ENCODE peak calls at places on chromosomes 16 and 17, in six cellular contexts. One of them, this sample, is unnamed.

GRCh38 chr17:64216385-64217248 is 46.4 kb downstream of the TEX2 start:
- DNase-seq in fibroblast of the aortic adventitia: peak; percentile 82
- DNase-seq in HFF-Myc: no peak
- DNase-seq in tibial nerve: no peak
- DNase-seq in stimulated activated CD8-positive, alpha-beta memory T cell treated with anti-CD3 and anti-CD28 coated beads, Interleukin-4, amount 100 ng/mL, for 1 hour: no peak
- DNase-seq in activated gamma-delta T cell treated with anti-CD3 and anti-CD28 coated beads, Interleukin-2, amount 50 U/mL, for 16 hours: no peak
- DNase-seq in this sample: no peak

GRCh38 chr16:86966781-86967180 is 350.4 kb downstream of the C16orf95 start:
- DNase-seq in fibroblast of the aortic adventitia: no peak
- DNase-seq in activated gamma-delta T cell treated with anti-CD3 and anti-CD28 coated beads, Interleukin-2, amount 50 U/mL, for 16 hours: no peak
- DNase-seq in HFF-Myc: no peak
- DNase-seq in tibial nerve: no peak
- DNase-seq in stimulated activated CD8-positive, alpha-beta memory T cell treated with anti-CD3 and anti-CD28 coated beads, Interleukin-4, amount 100 ng/mL, for 1 hour: no peak
- DNase-seq in this sample: no peak

GRCh38 chr17:44311562-44312181 is 3.3 kb downstream of the RUNDC3A start:
- DNase-seq in stimulated activated CD8-positive, alpha-beta memory T cell treated with anti-CD3 and anti-CD28 coated beads, Interleukin-4, amount 100 ng/mL, for 1 hour: no peak
- DNase-seq in fibroblast of the aortic adventitia: no peak
- DNase-seq in HFF-Myc: no peak
- DNase-seq in tibial nerve: no peak
- DNase-seq in activated gamma-delta T cell treated with anti-CD3 and anti-CD28 coated beads, Interleukin-2, amount 50 U/mL, for 16 hours: no peak
- DNase-seq in this sample: no peak

GRCh38 chr17:6524520-6524919 is 31.8 kb downstream of the PITPNM3 start:
- DNase-seq in activated gamma-delta T cell treated with anti-CD3 and anti-CD28 coated beads, Interleukin-2, amount 50 U/mL, for 16 hours: no peak
- DNase-seq in HFF-Myc: no peak
- DNase-seq in stimulated activated CD8-positive, alpha-beta memory T cell treated with anti-CD3 and anti-CD28 coated beads, Interleukin-4, amount 100 ng/mL, for 1 hour: no peak
- DNase-seq in fibroblast of the aortic adventitia: no peak
- DNase-seq in tibial nerve: no peak
- DNase-seq in this sample: no peak

GRCh38 chr17:45848868-45849535 is 4.3 kb downstream of the SPPL2C start:
- DNase-seq in stimulated activated CD8-positive, alpha-beta memory T cell treated with anti-CD3 and anti-CD28 coated beads, Interleukin-4, amount 100 ng/mL, for 1 hour: no peak
- DNase-seq in activated gamma-delta T cell treated with anti-CD3 and anti-CD28 coated beads, Interleukin-2, amount 50 U/mL, for 16 hours: no peak
- DNase-seq in HFF-Myc: no peak
- DNase-seq in fibroblast of the aortic adventitia: peak; percentile 7
- DNase-seq in tibial nerve: no peak
- DNase-seq in this sample: no peak

GRCh38 chr17:54944796-54945195 is 23.7 kb downstream of the COX11 start:
- DNase-seq in tibial nerve: no peak
- DNase-seq in stimulated activated CD8-positive, alpha-beta memory T cell treated with anti-CD3 and anti-CD28 coated beads, Interleukin-4, amount 100 ng/mL, for 1 hour: no peak
- DNase-seq in fibroblast of the aortic adventitia: peak; percentile 11
- DNase-seq in activated gamma-delta T cell treated with anti-CD3 and anti-CD28 coated beads, Interleukin-2, amount 50 U/mL, for 16 hours: no peak
- DNase-seq in HFF-Myc: no peak
- DNase-seq in this sample: no peak

GRCh38 chr17:38881600-38882191 is 11.8 kb downstream of the LASP1 start:
- DNase-seq in stimulated activated CD8-positive, alpha-beta memory T cell treated with anti-CD3 and anti-CD28 coated beads, Interleukin-4, amount 100 ng/mL, for 1 hour: no peak
- DNase-seq in activated gamma-delta T cell treated with anti-CD3 and anti-CD28 coated beads, Interleukin-2, amount 50 U/mL, for 16 hours: no peak
- DNase-seq in fibroblast of the aortic adventitia: peak; percentile 90
- DNase-seq in HFF-Myc: no peak
- DNase-seq in tibial nerve: peak; percentile 62
- DNase-seq in this sample: no peak

GRCh38 chr16:89241187-89242003 is 23.9 kb downstream of the ZNF778 start:
- DNase-seq in tibial nerve: peak; percentile 40
- DNase-seq in HFF-Myc: peak; percentile 26
- DNase-seq in activated gamma-delta T cell treated with anti-CD3 and anti-CD28 coated beads, Interleukin-2, amount 50 U/mL, for 16 hours: peak; percentile 70
- DNase-seq in stimulated activated CD8-positive, alpha-beta memory T cell treated with anti-CD3 and anti-CD28 coated beads, Interleukin-4, amount 100 ng/mL, for 1 hour: peak; percentile 52
- DNase-seq in fibroblast of the aortic adventitia: peak; percentile 88
- DNase-seq in this sample: peak; percentile 27

GRCh38 chr17:32283745-32284207 is 18.1 kb downstream of the RHBDL3 start:
- DNase-seq in tibial nerve: no peak
- DNase-seq in stimulated activated CD8-positive, alpha-beta memory T cell treated with anti-CD3 and anti-CD28 coated beads, Interleukin-4, amount 100 ng/mL, for 1 hour: no peak
- DNase-seq in activated gamma-delta T cell treated with anti-CD3 and anti-CD28 coated beads, Interleukin-2, amount 50 U/mL, for 16 hours: no peak
- DNase-seq in HFF-Myc: no peak
- DNase-seq in fibroblast of the aortic adventitia: peak; percentile 56
- DNase-seq in this sample: no peak

GRCh38 chr17:42842286-42842685 is 2.1 kb upstream of the AOC2 start:
- DNase-seq in tibial nerve: no peak
- DNase-seq in activated gamma-delta T cell treated with anti-CD3 and anti-CD28 coated beads, Interleukin-2, amount 50 U/mL, for 16 hours: no peak
- DNase-seq in HFF-Myc: no peak
- DNase-seq in fibroblast of the aortic adventitia: peak; percentile 50
- DNase-seq in stimulated activated CD8-positive, alpha-beta memory T cell treated with anti-CD3 and anti-CD28 coated beads, Interleukin-4, amount 100 ng/mL, for 1 hour: no peak
- DNase-seq in this sample: no peak

GRCh38 chr16:48203974-48204824 is 39.9 kb upstream of the LONP2 start:
- DNase-seq in HFF-Myc: no peak
- DNase-seq in tibial nerve: no peak
- DNase-seq in stimulated activated CD8-positive, alpha-beta memory T cell treated with anti-CD3 and anti-CD28 coated beads, Interleukin-4, amount 100 ng/mL, for 1 hour: no peak
- DNase-seq in activated gamma-delta T cell treated with anti-CD3 and anti-CD28 coated beads, Interleukin-2, amount 50 U/mL, for 16 hours: no peak
- DNase-seq in fibroblast of the aortic adventitia: no peak
- DNase-seq in this sample: no peak

GRCh38 chr17:6327007-6327406 is 107.9 kb downstream of the AIPL1 start:
- DNase-seq in stimulated activated CD8-positive, alpha-beta memory T cell treated with anti-CD3 and anti-CD28 coated beads, Interleukin-4, amount 100 ng/mL, for 1 hour: no peak
- DNase-seq in activated gamma-delta T cell treated with anti-CD3 and anti-CD28 coated beads, Interleukin-2, amount 50 U/mL, for 16 hours: no peak
- DNase-seq in HFF-Myc: no peak
- DNase-seq in tibial nerve: no peak
- DNase-seq in fibroblast of the aortic adventitia: no peak
- DNase-seq in this sample: no peak

GRCh38 chr17:40070895-40071719 is 8.3 kb downstream of the THRA start:
- DNase-seq in HFF-Myc: no peak
- DNase-seq in tibial nerve: peak; percentile 72
- DNase-seq in activated gamma-delta T cell treated with anti-CD3 and anti-CD28 coated beads, Interleukin-2, amount 50 U/mL, for 16 hours: no peak
- DNase-seq in fibroblast of the aortic adventitia: no peak
- DNase-seq in stimulated activated CD8-positive, alpha-beta memory T cell treated with anti-CD3 and anti-CD28 coated beads, Interleukin-4, amount 100 ng/mL, for 1 hour: no peak
- DNase-seq in this sample: no peak

GRCh38 chr16:79805621-79806020 is 205.1 kb upstream of the MAF start:
- DNase-seq in HFF-Myc: no peak
- DNase-seq in stimulated activated CD8-positive, alpha-beta memory T cell treated with anti-CD3 and anti-CD28 coated beads, Interleukin-4, amount 100 ng/mL, for 1 hour: no peak
- DNase-seq in activated gamma-delta T cell treated with anti-CD3 and anti-CD28 coated beads, Interleukin-2, amount 50 U/mL, for 16 hours: no peak
- DNase-seq in fibroblast of the aortic adventitia: no peak
- DNase-seq in tibial nerve: no peak
- DNase-seq in this sample: no peak

GRCh38 chr16:6725634-6726331 is 606.9 kb upstream of the RBFOX1 start:
- DNase-seq in tibial nerve: no peak
- DNase-seq in stimulated activated CD8-positive, alpha-beta memory T cell treated with anti-CD3 and anti-CD28 coated beads, Interleukin-4, amount 100 ng/mL, for 1 hour: no peak
- DNase-seq in HFF-Myc: no peak
- DNase-seq in activated gamma-delta T cell treated with anti-CD3 and anti-CD28 coated beads, Interleukin-2, amount 50 U/mL, for 16 hours: no peak
- DNase-seq in fibroblast of the aortic adventitia: no peak
- DNase-seq in this sample: peak; percentile 21

GRCh38 chr16:50737420-50737959 is 4.4 kb upstream of the CYLD start:
- DNase-seq in activated gamma-delta T cell treated with anti-CD3 and anti-CD28 coated beads, Interleukin-2, amount 50 U/mL, for 16 hours: no peak
- DNase-seq in fibroblast of the aortic adventitia: peak; percentile 20
- DNase-seq in stimulated activated CD8-positive, alpha-beta memory T cell treated with anti-CD3 and anti-CD28 coated beads, Interleukin-4, amount 100 ng/mL, for 1 hour: no peak
- DNase-seq in HFF-Myc: no peak
- DNase-seq in tibial nerve: no peak
- DNase-seq in this sample: no peak

GRCh38 chr17:49787932-49788442 is 494 bp upstream of the KAT7 start:
- DNase-seq in stimulated activated CD8-positive, alpha-beta memory T cell treated with anti-CD3 and anti-CD28 coated beads, Interleukin-4, amount 100 ng/mL, for 1 hour: no peak
- DNase-seq in HFF-Myc: no peak
- DNase-seq in tibial nerve: no peak
- DNase-seq in fibroblast of the aortic adventitia: no peak
- DNase-seq in activated gamma-delta T cell treated with anti-CD3 and anti-CD28 coated beads, Interleukin-2, amount 50 U/mL, for 16 hours: no peak
- DNase-seq in this sample: no peak

GRCh38 chr17:81666092-81666341 is 388 bp downstream of the OXLD1 start:
- DNase-seq in tibial nerve: no peak
- DNase-seq in stimulated activated CD8-positive, alpha-beta memory T cell treated with anti-CD3 and anti-CD28 coated beads, Interleukin-4, amount 100 ng/mL, for 1 hour: no peak
- DNase-seq in activated gamma-delta T cell treated with anti-CD3 and anti-CD28 coated beads, Interleukin-2, amount 50 U/mL, for 16 hours: no peak
- DNase-seq in HFF-Myc: no peak
- DNase-seq in fibroblast of the aortic adventitia: no peak
- DNase-seq in this sample: no peak

GRCh38 chr16:75111514-75112280 is 4.9 kb downstream of the LDHD start:
- DNase-seq in stimulated activated CD8-positive, alpha-beta memory T cell treated with anti-CD3 and anti-CD28 coated beads, Interleukin-4, amount 100 ng/mL, for 1 hour: no peak
- DNase-seq in tibial nerve: no peak
- DNase-seq in fibroblast of the aortic adventitia: no peak
- DNase-seq in activated gamma-delta T cell treated with anti-CD3 and anti-CD28 coated beads, Interleukin-2, amount 50 U/mL, for 16 hours: no peak
- DNase-seq in HFF-Myc: no peak
- DNase-seq in this sample: no peak

GRCh38 chr17:10875411-10875810 is 37.5 kb upstream of the PIRT start:
- DNase-seq in tibial nerve: no peak
- DNase-seq in HFF-Myc: no peak
- DNase-seq in fibroblast of the aortic adventitia: no peak
- DNase-seq in stimulated activated CD8-positive, alpha-beta memory T cell treated with anti-CD3 and anti-CD28 coated beads, Interleukin-4, amount 100 ng/mL, for 1 hour: no peak
- DNase-seq in activated gamma-delta T cell treated with anti-CD3 and anti-CD28 coated beads, Interleukin-2, amount 50 U/mL, for 16 hours: no peak
- DNase-seq in this sample: no peak

GRCh38 chr16:11405331-11406176 is 60.3 kb downstream of the RMI2 start:
- DNase-seq in fibroblast of the aortic adventitia: no peak
- DNase-seq in activated gamma-delta T cell treated with anti-CD3 and anti-CD28 coated beads, Interleukin-2, amount 50 U/mL, for 16 hours: peak; percentile 14
- DNase-seq in HFF-Myc: no peak
- DNase-seq in stimulated activated CD8-positive, alpha-beta memory T cell treated with anti-CD3 and anti-CD28 coated beads, Interleukin-4, amount 100 ng/mL, for 1 hour: peak; percentile 6
- DNase-seq in tibial nerve: no peak
- DNase-seq in this sample: no peak

GRCh38 chr17:48542956-48543853 is 1.7 kb downstream of the HOXB2 start:
- DNase-seq in fibroblast of the aortic adventitia: peak; percentile 54
- DNase-seq in HFF-Myc: no peak
- DNase-seq in activated gamma-delta T cell treated with anti-CD3 and anti-CD28 coated beads, Interleukin-2, amount 50 U/mL, for 16 hours: peak; percentile 40
- DNase-seq in stimulated activated CD8-positive, alpha-beta memory T cell treated with anti-CD3 and anti-CD28 coated beads, Interleukin-4, amount 100 ng/mL, for 1 hour: no peak
- DNase-seq in tibial nerve: no peak
- DNase-seq in this sample: no peak